ENCODE peak calls at places on chromosomes 12 and 14, in five cellular contexts. One of them, this sample, is unnamed.

GRCh38 chr12:2061402-2061801 is 8.6 kb downstream of the CACNA1C start:
- ATAC-seq in activated T-cell treated with anti-CD3 and anti-CD28 coated beads, Interleukin-2, amount 50 U/mL, for 4 hours: no peak
- ATAC-seq in pancreas: no peak
- ATAC-seq in omental fat pad: no peak
- ATAC-seq in A549: no peak
- ATAC-seq in this sample: no peak

GRCh38 chr14:83849999-83850611 is 1679.8 kb upstream of the FLRT2 start:
- ATAC-seq in A549: no peak
- ATAC-seq in activated T-cell treated with anti-CD3 and anti-CD28 coated beads, Interleukin-2, amount 50 U/mL, for 4 hours: no peak
- ATAC-seq in pancreas: no peak
- ATAC-seq in omental fat pad: no peak
- ATAC-seq in this sample: no peak

GRCh38 chr12:48972213-48973021 is 882 bp upstream of the WNT10B start:
- ATAC-seq in A549: peak
- ATAC-seq in activated T-cell treated with anti-CD3 and anti-CD28 coated beads, Interleukin-2, amount 50 U/mL, for 4 hours: peak
- ATAC-seq in omental fat pad: no peak
- ATAC-seq in pancreas: no peak
- ATAC-seq in this sample: no peak

GRCh38 chr14:51395361-51395849 is 155.4 kb downstream of the TMX1 start:
- ATAC-seq in omental fat pad: no peak
- ATAC-seq in activated T-cell treated with anti-CD3 and anti-CD28 coated beads, Interleukin-2, amount 50 U/mL, for 4 hours: no peak
- ATAC-seq in pancreas: peak
- ATAC-seq in A549: peak
- ATAC-seq in this sample: peak

GRCh38 chr14:34258318-34258717 is 203.7 kb downstream of the SPTSSA start:
- ATAC-seq in activated T-cell treated with anti-CD3 and anti-CD28 coated beads, Interleukin-2, amount 50 U/mL, for 4 hours: no peak
- ATAC-seq in omental fat pad: peak
- ATAC-seq in A549: peak
- ATAC-seq in pancreas: peak
- ATAC-seq in this sample: no peak

GRCh38 chr12:107549786-107550480 is 135.7 kb upstream of the PWP1 start:
- ATAC-seq in activated T-cell treated with anti-CD3 and anti-CD28 coated beads, Interleukin-2, amount 50 U/mL, for 4 hours: no peak
- ATAC-seq in pancreas: no peak
- ATAC-seq in omental fat pad: no peak
- ATAC-seq in A549: no peak
- ATAC-seq in this sample: no peak

GRCh38 chr12:113844495-113845175 is 121.5 kb downstream of the RBM19 start:
- ATAC-seq in omental fat pad: no peak
- ATAC-seq in A549: no peak
- ATAC-seq in pancreas: no peak
- ATAC-seq in activated T-cell treated with anti-CD3 and anti-CD28 coated beads, Interleukin-2, amount 50 U/mL, for 4 hours: no peak
- ATAC-seq in this sample: no peak

GRCh38 chr12:120980800-120981368 is 2.5 kb downstream of the HNF1A start:
- ATAC-seq in activated T-cell treated with anti-CD3 and anti-CD28 coated beads, Interleukin-2, amount 50 U/mL, for 4 hours: no peak
- ATAC-seq in A549: peak
- ATAC-seq in pancreas: peak
- ATAC-seq in omental fat pad: no peak
- ATAC-seq in this sample: no peak

GRCh38 chr12:15580431-15580830 is 208.8 kb downstream of the EPS8 start:
- ATAC-seq in A549: no peak
- ATAC-seq in omental fat pad: no peak
- ATAC-seq in activated T-cell treated with anti-CD3 and anti-CD28 coated beads, Interleukin-2, amount 50 U/mL, for 4 hours: no peak
- ATAC-seq in pancreas: no peak
- ATAC-seq in this sample: no peak

GRCh38 chr14:85531141-85531593 is 1.2 kb downstream of the FLRT2 start:
- ATAC-seq in pancreas: peak
- ATAC-seq in omental fat pad: no peak
- ATAC-seq in A549: peak
- ATAC-seq in activated T-cell treated with anti-CD3 and anti-CD28 coated beads, Interleukin-2, amount 50 U/mL, for 4 hours: no peak
- ATAC-seq in this sample: peak

GRCh38 chr12:115709410-115710065 is 568.0 kb downstream of the MED13L start:
- ATAC-seq in A549: no peak
- ATAC-seq in activated T-cell treated with anti-CD3 and anti-CD28 coated beads, Interleukin-2, amount 50 U/mL, for 4 hours: no peak
- ATAC-seq in omental fat pad: peak
- ATAC-seq in pancreas: no peak
- ATAC-seq in this sample: no peak

GRCh38 chr14:74488788-74489397 is 4.2 kb downstream of the NPC2 start:
- ATAC-seq in A549: no peak
- ATAC-seq in pancreas: no peak
- ATAC-seq in omental fat pad: no peak
- ATAC-seq in activated T-cell treated with anti-CD3 and anti-CD28 coated beads, Interleukin-2, amount 50 U/mL, for 4 hours: no peak
- ATAC-seq in this sample: no peak

GRCh38 chr12:2360630-2361170 is 307.9 kb downstream of the CACNA1C start:
- ATAC-seq in pancreas: no peak
- ATAC-seq in activated T-cell treated with anti-CD3 and anti-CD28 coated beads, Interleukin-2, amount 50 U/mL, for 4 hours: no peak
- ATAC-seq in omental fat pad: no peak
- ATAC-seq in A549: peak
- ATAC-seq in this sample: no peak

GRCh38 chr12:87152841-87153528 is 876.2 kb downstream of the C12orf50 start:
- ATAC-seq in pancreas: no peak
- ATAC-seq in A549: no peak
- ATAC-seq in omental fat pad: no peak
- ATAC-seq in activated T-cell treated with anti-CD3 and anti-CD28 coated beads, Interleukin-2, amount 50 U/mL, for 4 hours: no peak
- ATAC-seq in this sample: no peak

GRCh38 chr12:51187370-51187987 is 14.5 kb upstream of the TFCP2 start:
- ATAC-seq in activated T-cell treated with anti-CD3 and anti-CD28 coated beads, Interleukin-2, amount 50 U/mL, for 4 hours: no peak
- ATAC-seq in pancreas: no peak
- ATAC-seq in omental fat pad: no peak
- ATAC-seq in A549: no peak
- ATAC-seq in this sample: no peak

GRCh38 chr14:51877807-51878206 is 17.4 kb downstream of the GNG2 start:
- ATAC-seq in pancreas: no peak
- ATAC-seq in activated T-cell treated with anti-CD3 and anti-CD28 coated beads, Interleukin-2, amount 50 U/mL, for 4 hours: no peak
- ATAC-seq in A549: no peak
- ATAC-seq in omental fat pad: no peak
- ATAC-seq in this sample: no peak

GRCh38 chr12:60529723-60530122 is 933.9 kb downstream of the SLC16A7 start:
- ATAC-seq in A549: no peak
- ATAC-seq in omental fat pad: no peak
- ATAC-seq in pancreas: no peak
- ATAC-seq in activated T-cell treated with anti-CD3 and anti-CD28 coated beads, Interleukin-2, amount 50 U/mL, for 4 hours: no peak
- ATAC-seq in this sample: no peak

GRCh38 chr12:51839310-51839943 is 9.1 kb downstream of the FIGNL2 start:
- ATAC-seq in A549: peak
- ATAC-seq in activated T-cell treated with anti-CD3 and anti-CD28 coated beads, Interleukin-2, amount 50 U/mL, for 4 hours: no peak
- ATAC-seq in pancreas: no peak
- ATAC-seq in omental fat pad: no peak
- ATAC-seq in this sample: no peak

GRCh38 chr12:54298904-54299303 is 1.9 kb downstream of the NFE2 start:
- ATAC-seq in pancreas: no peak
- ATAC-seq in A549: no peak
- ATAC-seq in omental fat pad: no peak
- ATAC-seq in activated T-cell treated with anti-CD3 and anti-CD28 coated beads, Interleukin-2, amount 50 U/mL, for 4 hours: no peak
- ATAC-seq in this sample: no peak

GRCh38 chr14:56874375-56874774 is 64.1 kb upstream of the OTX2 start:
- ATAC-seq in activated T-cell treated with anti-CD3 and anti-CD28 coated beads, Interleukin-2, amount 50 U/mL, for 4 hours: no peak
- ATAC-seq in A549: peak
- ATAC-seq in pancreas: peak
- ATAC-seq in omental fat pad: no peak
- ATAC-seq in this sample: no peak

GRCh38 chr12:88029093-88029665 is at the start of gene C12orf50:
- ATAC-seq in omental fat pad: no peak
- ATAC-seq in A549: no peak
- ATAC-seq in pancreas: no peak
- ATAC-seq in activated T-cell treated with anti-CD3 and anti-CD28 coated beads, Interleukin-2, amount 50 U/mL, for 4 hours: no peak
- ATAC-seq in this sample: no peak

GRCh38 chr12:6272300-6273208 is 37.9 kb upstream of the PLEKHG6 start:
- ATAC-seq in pancreas: peak
- ATAC-seq in activated T-cell treated with anti-CD3 and anti-CD28 coated beads, Interleukin-2, amount 50 U/mL, for 4 hours: no peak
- ATAC-seq in omental fat pad: peak
- ATAC-seq in A549: no peak
- ATAC-seq in this sample: no peak

GRCh38 chr12:57764662-57765002 is 2.2 kb downstream of the CYP27B1 start:
- ATAC-seq in pancreas: peak
- ATAC-seq in omental fat pad: no peak
- ATAC-seq in A549: peak
- ATAC-seq in activated T-cell treated with anti-CD3 and anti-CD28 coated beads, Interleukin-2, amount 50 U/mL, for 4 hours: peak
- ATAC-seq in this sample: no peak

GRCh38 chr12:62799766-62800406 is 135.1 kb downstream of the PPM1H start:
- ATAC-seq in omental fat pad: no peak
- ATAC-seq in activated T-cell treated with anti-CD3 and anti-CD28 coated beads, Interleukin-2, amount 50 U/mL, for 4 hours: no peak
- ATAC-seq in A549: peak
- ATAC-seq in pancreas: no peak
- ATAC-seq in this sample: no peak

GRCh38 chr12:1059162-1059561 is 68.1 kb downstream of the ERC1 start:
- ATAC-seq in omental fat pad: no peak
- ATAC-seq in pancreas: no peak
- ATAC-seq in activated T-cell treated with anti-CD3 and anti-CD28 coated beads, Interleukin-2, amount 50 U/mL, for 4 hours: no peak
- ATAC-seq in A549: no peak
- ATAC-seq in this sample: no peak

GRCh38 chr12:13052414-13052813 is 8.2 kb downstream of the FAM234B start:
- ATAC-seq in omental fat pad: no peak
- ATAC-seq in pancreas: no peak
- ATAC-seq in A549: no peak
- ATAC-seq in activated T-cell treated with anti-CD3 and anti-CD28 coated beads, Interleukin-2, amount 50 U/mL, for 4 hours: peak
- ATAC-seq in this sample: no peak

GRCh38 chr12:52946797-52947547 is 1.9 kb upstream of the KRT18 start:
- ATAC-seq in activated T-cell treated with anti-CD3 and anti-CD28 coated beads, Interleukin-2, amount 50 U/mL, for 4 hours: no peak
- ATAC-seq in pancreas: no peak
- ATAC-seq in A549: no peak
- ATAC-seq in omental fat pad: no peak
- ATAC-seq in this sample: no peak

GRCh38 chr14:102370305-102370809 is 7.6 kb downstream of the TECPR2 start:
- ATAC-seq in omental fat pad: no peak
- ATAC-seq in pancreas: peak
- ATAC-seq in activated T-cell treated with anti-CD3 and anti-CD28 coated beads, Interleukin-2, amount 50 U/mL, for 4 hours: no peak
- ATAC-seq in A549: no peak
- ATAC-seq in this sample: no peak

GRCh38 chr14:92565718-92566115 is 52.1 kb downstream of the RIN3 start:
- ATAC-seq in activated T-cell treated with anti-CD3 and anti-CD28 coated beads, Interleukin-2, amount 50 U/mL, for 4 hours: no peak
- ATAC-seq in pancreas: no peak
- ATAC-seq in A549: peak
- ATAC-seq in omental fat pad: no peak
- ATAC-seq in this sample: no peak

GRCh38 chr14:61234215-61234916 is 46.8 kb downstream of the TMEM30B start:
- ATAC-seq in A549: no peak
- ATAC-seq in omental fat pad: no peak
- ATAC-seq in pancreas: no peak
- ATAC-seq in activated T-cell treated with anti-CD3 and anti-CD28 coated beads, Interleukin-2, amount 50 U/mL, for 4 hours: no peak
- ATAC-seq in this sample: no peak

GRCh38 chr14:60161176-60162107 is 3.8 kb downstream of the DHRS7 start:
- ATAC-seq in A549: no peak
- ATAC-seq in pancreas: no peak
- ATAC-seq in omental fat pad: peak
- ATAC-seq in activated T-cell treated with anti-CD3 and anti-CD28 coated beads, Interleukin-2, amount 50 U/mL, for 4 hours: no peak
- ATAC-seq in this sample: peak

GRCh38 chr14:103509864-103510263 is 12.8 kb downstream of the CKB start:
- ATAC-seq in omental fat pad: no peak
- ATAC-seq in activated T-cell treated with anti-CD3 and anti-CD28 coated beads, Interleukin-2, amount 50 U/mL, for 4 hours: no peak
- ATAC-seq in pancreas: no peak
- ATAC-seq in A549: no peak
- ATAC-seq in this sample: no peak

GRCh38 chr12:127810026-127810425 is 456.9 kb upstream of the TMEM132C start:
- ATAC-seq in A549: no peak
- ATAC-seq in omental fat pad: peak
- ATAC-seq in activated T-cell treated with anti-CD3 and anti-CD28 coated beads, Interleukin-2, amount 50 U/mL, for 4 hours: no peak
- ATAC-seq in pancreas: peak
- ATAC-seq in this sample: peak

GRCh38 chr12:111635524-111635923 is 36.4 kb upstream of the ATXN2 start:
- ATAC-seq in omental fat pad: peak
- ATAC-seq in activated T-cell treated with anti-CD3 and anti-CD28 coated beads, Interleukin-2, amount 50 U/mL, for 4 hours: no peak
- ATAC-seq in A549: peak
- ATAC-seq in pancreas: peak
- ATAC-seq in this sample: no peak

GRCh38 chr12:112450725-112451124 is 32.0 kb downstream of the PTPN11 start:
- ATAC-seq in pancreas: no peak
- ATAC-seq in omental fat pad: no peak
- ATAC-seq in A549: no peak
- ATAC-seq in activated T-cell treated with anti-CD3 and anti-CD28 coated beads, Interleukin-2, amount 50 U/mL, for 4 hours: no peak
- ATAC-seq in this sample: no peak

GRCh38 chr12:9701380-9702154 is 31.3 kb downstream of the CLECL1 start:
- ATAC-seq in A549: peak
- ATAC-seq in activated T-cell treated with anti-CD3 and anti-CD28 coated beads, Interleukin-2, amount 50 U/mL, for 4 hours: peak
- ATAC-seq in omental fat pad: no peak
- ATAC-seq in pancreas: no peak
- ATAC-seq in this sample: no peak

GRCh38 chr14:91041450-91041849 is 19.0 kb downstream of the RPS6KA5 start:
- ATAC-seq in omental fat pad: no peak
- ATAC-seq in A549: no peak
- ATAC-seq in pancreas: no peak
- ATAC-seq in activated T-cell treated with anti-CD3 and anti-CD28 coated beads, Interleukin-2, amount 50 U/mL, for 4 hours: no peak
- ATAC-seq in this sample: no peak

GRCh38 chr12:120369476-120370342 is 745 bp upstream of the MSI1 start:
- ATAC-seq in omental fat pad: no peak
- ATAC-seq in activated T-cell treated with anti-CD3 and anti-CD28 coated beads, Interleukin-2, amount 50 U/mL, for 4 hours: no peak
- ATAC-seq in pancreas: no peak
- ATAC-seq in A549: peak
- ATAC-seq in this sample: no peak

GRCh38 chr14:20934148-20934762 is 21.0 kb upstream of the RNASE2 start:
- ATAC-seq in pancreas: no peak
- ATAC-seq in activated T-cell treated with anti-CD3 and anti-CD28 coated beads, Interleukin-2, amount 50 U/mL, for 4 hours: no peak
- ATAC-seq in omental fat pad: no peak
- ATAC-seq in A549: peak
- ATAC-seq in this sample: no peak

This sample was measured in gastroesophageal sphincter.